ENCODE peak calls at places on chromosome 3, in four cellular contexts. E, J, X and S are unnamed samples.

GRCh38 chr3:2543247-2543646 is 444.6 kb downstream of the CNTN4 start:
- DNase-seq in E (no peak), J (no peak), X (no peak), S (no peak)

GRCh38 chr3:128547368-128547987 is 54.5 kb upstream of the GATA2 start:
- DNase-seq in E (no peak), J (peak), X (no peak), S (no peak)

GRCh38 chr3:145906755-145907154 is 254.2 kb downstream of the PLOD2 start:
- DNase-seq in E (no peak), J (no peak), X (no peak), S (no peak)

GRCh38 chr3:39101022-39101689 is 6.3 kb downstream of the GORASP1 start:
- DNase-seq in E (no peak), J (peak), X (no peak), S (peak)

GRCh38 chr3:96192951-96193350 is 621.4 kb upstream of the EPHA6 start:
- DNase-seq in E (no peak), J (no peak), X (no peak), S (peak)

GRCh38 chr3:138937690-138938055 is 9.3 kb downstream of the FOXL2 start:
- DNase-seq in E (no peak), J (no peak), X (no peak), S (no peak)

GRCh38 chr3:143751643-143752178 is 96.6 kb downstream of the SLC9A9 start:
- DNase-seq in E (peak), J (no peak), X (no peak), S (no peak)

GRCh38 chr3:184954251-184954650 is 142.3 kb downstream of the VPS8 start:
- DNase-seq in E (no peak), J (no peak), X (no peak), S (no peak)

GRCh38 chr3:3577823-3578222 is 221.4 kb upstream of the LRRN1 start:
- DNase-seq in E (no peak), J (no peak), X (no peak), S (no peak)

GRCh38 chr3:45343947-45344346 is 44.4 kb upstream of the LARS2 start:
- DNase-seq in E (no peak), J (peak), X (no peak), S (peak)

GRCh38 chr3:122497425-122497824 is 17.3 kb downstream of the KPNA1 start:
- DNase-seq in E (peak), J (no peak), X (no peak), S (no peak)

GRCh38 chr3:157370867-157371266 is 65.8 kb upstream of the PTX3 start:
- DNase-seq in E (no peak), J (no peak), X (no peak), S (no peak)

GRCh38 chr3:87468938-87469337 is 192.6 kb upstream of the POU1F1 start:
- DNase-seq in E (no peak), J (no peak), X (no peak), S (no peak)

GRCh38 chr3:123960791-123961507 is at the start of gene CCDC14:
- DNase-seq in E (no peak), J (peak), X (peak), S (peak)

GRCh38 chr3:187986514-187986934 is 167.4 kb upstream of the LPP start:
- DNase-seq in E (no peak), J (peak), X (no peak), S (no peak)

GRCh38 chr3:194280777-194281176 is 70.4 kb downstream of the CPN2 start:
- DNase-seq in E (no peak), J (no peak), X (no peak), S (no peak)

GRCh38 chr3:196073188-196073838 is 8.6 kb downstream of the TFRC start:
- DNase-seq in E (peak), J (peak), X (no peak), S (peak)

GRCh38 chr3:46999516-47000197 is 20.2 kb downstream of the NBEAL2 start:
- DNase-seq in E (no peak), J (no peak), X (no peak), S (no peak)

GRCh38 chr3:149438981-149439380 is 35.5 kb upstream of the TM4SF4 start:
- DNase-seq in E (no peak), J (no peak), X (no peak), S (no peak)

GRCh38 chr3:71580636-71581215 is 2.8 kb downstream of the FOXP1 start:
- DNase-seq in E (no peak), J (no peak), X (no peak), S (no peak)

DNA sequence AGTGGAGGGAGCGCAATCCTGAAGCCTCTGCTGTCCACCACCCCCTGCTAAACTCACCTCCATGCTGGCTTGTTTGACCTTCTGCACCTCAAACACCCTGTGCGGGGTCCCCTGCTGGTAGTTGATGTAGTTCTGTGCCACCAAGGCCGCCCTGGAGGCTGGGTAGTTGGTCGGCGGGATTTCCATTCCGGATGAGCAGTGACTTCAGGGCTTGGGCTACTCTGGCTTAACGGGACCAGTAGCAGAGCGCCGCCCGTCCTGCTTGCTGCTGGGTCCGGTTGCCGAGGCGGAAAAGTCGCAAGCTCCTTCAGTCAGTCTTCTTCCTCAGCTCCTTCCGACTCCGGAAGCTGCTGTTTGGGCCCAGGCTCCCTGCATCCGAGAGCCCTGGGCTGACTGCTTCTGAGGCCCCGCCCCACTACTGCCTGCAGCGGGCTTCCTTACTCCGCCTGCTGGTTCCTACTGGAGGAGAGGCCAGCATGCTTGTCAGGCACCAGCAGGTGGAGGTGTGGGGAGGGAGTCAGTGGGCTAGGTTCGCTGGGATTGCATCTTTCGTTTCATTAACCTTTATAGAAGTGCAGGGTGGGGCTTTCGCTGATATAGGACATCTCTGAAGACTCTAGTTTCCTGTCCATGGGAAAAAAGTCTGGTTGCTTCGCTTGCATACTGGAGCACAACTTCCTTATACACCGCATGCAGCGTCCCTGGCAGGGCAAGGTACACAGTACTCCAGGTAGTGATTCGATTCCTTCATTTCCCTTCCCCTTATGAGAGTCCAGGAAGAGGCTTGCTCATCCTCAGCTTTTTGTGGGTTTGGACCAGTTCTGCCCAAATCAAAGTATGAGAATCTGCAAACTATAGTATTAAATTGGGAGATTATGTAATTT is at the start of gene LXN:
- DNase-seq in E (peak), J (peak), X (peak), S (peak)
- TF ChIP-seq HDAC6 in E (no peak), J (no peak), X (no peak), S (no peak)

GRCh38 chr3:132083583-132084372 is 49.0 kb upstream of the CPNE4 start:
- DNase-seq in E (no peak), J (no peak), X (no peak), S (no peak)
- TF ChIP-seq CBX5 in E (no peak), J (no peak), X (no peak), S (no peak)

GRCh38 chr3:13544293-13544831 is 4.6 kb upstream of the FBLN2 start:
- DNase-seq in E (no peak), J (no peak), X (no peak), S (no peak)
- TF ChIP-seq HDAC6 in E (no peak), J (no peak), X (no peak), S (no peak)

DNA sequence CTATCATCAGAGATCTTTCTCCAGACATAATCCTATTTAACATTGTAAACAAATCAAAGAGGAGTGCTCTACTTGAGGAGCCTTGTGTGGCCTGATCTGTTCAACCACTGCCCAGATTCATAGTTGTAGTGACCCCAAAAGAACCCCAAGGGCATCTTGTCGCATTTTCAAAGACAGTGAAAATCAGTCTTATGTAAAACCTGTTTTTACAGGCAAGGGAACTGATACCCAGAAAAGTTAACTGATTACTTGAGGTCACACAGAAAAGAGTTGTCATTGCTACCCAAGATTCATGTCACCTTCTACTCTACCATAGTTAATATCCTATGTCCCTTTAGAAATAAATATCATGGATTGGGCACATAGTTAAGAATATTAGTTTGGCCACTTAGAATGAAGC is 40.5 kb upstream of the ARPP21 start:
- DNase-seq in E (no peak), J (no peak), X (no peak), S (no peak)
- TF ChIP-seq CBX5 in E (no peak), J (no peak), X (no peak), S (no peak)

GRCh38 chr3:179898024-179898423 is 138.7 kb downstream of the PEX5L start:
- DNase-seq in E (no peak), J (peak), X (no peak), S (peak)
- TF ChIP-seq HDAC6 in E (no peak), J (no peak), X (no peak), S (no peak)

GRCh38 chr3:104461431-104461830 is 905.3 kb upstream of the ALCAM start:
- DNase-seq in E (no peak), J (no peak), X (no peak), S (no peak)

GRCh38 chr3:104460477-104461406 is 906.0 kb upstream of the ALCAM start:
- DNase-seq in E (peak), J (no peak), X (peak), S (no peak)

GRCh38 chr3:104452697-104453096 is 914.0 kb upstream of the ALCAM start:
- DNase-seq in E (no peak), J (no peak), X (no peak), S (no peak)

GRCh38 chr3:104458657-104459056 is 908.1 kb upstream of the ALCAM start:
- DNase-seq in E (no peak), J (no peak), X (no peak), S (no peak)
- TF ChIP-seq CBX5 in E (no peak), J (no peak), X (no peak), S (no peak)

GRCh38 chr3:61563614-61564404 is 2.4 kb downstream of the PTPRG start:
- DNase-seq in E (no peak), J (no peak), X (no peak), S (no peak)

GRCh38 chr3:61561374-61562041 is at the start of gene PTPRG:
- DNase-seq in E (no peak), J (no peak), X (peak), S (peak)

GRCh38 chr3:61562042-61562809 is 855 bp downstream of the PTPRG start:
- DNase-seq in E (no peak), J (no peak), X (no peak), S (no peak)

GRCh38 chr3:61564405-61565059 is 3.2 kb downstream of the PTPRG start:
- DNase-seq in E (no peak), J (peak), X (no peak), S (no peak)

GRCh38 chr3:61562810-61563613 is 1.6 kb downstream of the PTPRG start:
- DNase-seq in E (no peak), J (no peak), X (no peak), S (peak)
- TF ChIP-seq HDAC6 in E (no peak), J (no peak), X (no peak), S (no peak)